ENCODE peak calls at places on chromosomes 5 and 9, in nine cellular contexts. U, G, F, Z, I, L, D, B and M are unnamed samples.

GRCh38 chr5:42808888-42809611 is 2.6 kb downstream of the SELENOP start:
- DNase-seq in U (no peak), G (no peak), F (no peak), Z (no peak), I (no peak), L (no peak), D (no peak), B (no peak), M (no peak)

GRCh38 chr5:151657105-151657504 is 29.6 kb downstream of the SPARC start:
- DNase-seq in U (no peak), G (no peak), F (no peak), Z (no peak), I (no peak), L (no peak), D (no peak), B (no peak), M (no peak)

GRCh38 chr5:96280946-96281393 is 152.1 kb downstream of the PCSK1 start:
- DNase-seq in U (no peak), G (no peak), F (no peak), Z (no peak), I (no peak), L (no peak), D (no peak), B (no peak), M (no peak)

GRCh38 chr9:28883209-28883608 is 1309.9 kb upstream of the C9orf72 start:
- DNase-seq in U (no peak), G (no peak), F (no peak), Z (no peak), I (no peak), L (no peak), D (no peak), B (no peak), M (no peak)

GRCh38 chr5:115325291-115326019 is 29.0 kb upstream of the CCDC112 start:
- DNase-seq in U (no peak), G (no peak), F (no peak), Z (no peak), I (no peak), L (no peak), D (no peak), B (no peak), M (no peak)

GRCh38 chr5:32279223-32279622 is 33.5 kb downstream of the MTMR12 start:
- DNase-seq in U (no peak), G (no peak), F (no peak), Z (no peak), I (no peak), L (no peak), D (no peak), B (no peak), M (no peak)

GRCh38 chr5:80299601-80300000 is 20.2 kb upstream of the SPZ1 start:
- DNase-seq in U (no peak), G (no peak), F (no peak), Z (no peak), I (no peak), L (no peak), D (no peak), B (no peak), M (no peak)

GRCh38 chr9:80437825-80438224 is 866.1 kb downstream of the TLE4 start:
- DNase-seq in U (no peak), G (no peak), F (no peak), Z (no peak), I (no peak), L (no peak), D (no peak), B (no peak), M (no peak)

GRCh38 chr5:65986050-65986451 is 59.7 kb downstream of the ERBIN start:
- DNase-seq in U (no peak), G (no peak), F (no peak), Z (no peak), I (peak; percentile 36), L (peak; percentile 54), D (no peak), B (no peak), M (no peak)

GRCh38 chr9:118483677-118484076 is 779.5 kb downstream of the TLR4 start:
- DNase-seq in U (no peak), G (no peak), F (no peak), Z (no peak), I (no peak), L (no peak), D (no peak), B (no peak), M (no peak)

GRCh38 chr5:1666812-1667588 is 132.6 kb downstream of the MRPL36 start:
- DNase-seq in U (no peak), G (no peak), F (no peak), Z (no peak), I (no peak), L (no peak), D (no peak), B (peak; percentile 19), M (peak; percentile 78)

GRCh38 chr5:16737173-16737572 is 120.4 kb upstream of the RETREG1 start:
- DNase-seq in U (no peak), G (no peak), F (no peak), Z (no peak), I (no peak), L (no peak), D (no peak), B (no peak), M (no peak)

GRCh38 chr5:59361454-59361853 is 532.1 kb downstream of the PDE4D start:
- DNase-seq in U (no peak), G (no peak), F (no peak), Z (no peak), I (no peak), L (no peak), D (no peak), B (no peak), M (no peak)